ENCODE peak calls at places on chromosomes 5 and 9, in five cellular contexts. I is heart right ventricle, G is thoracic aorta, R is left ventricle myocardium inferior, V is fibroblast of lung. Y is an unnamed sample.

GRCh38 chr9:119400607-119401006 is 31.4 kb upstream of the BRINP1 start:
- DNase-seq in I (no peak), G (no peak), R (no peak), V (no peak), Y (no peak)

GRCh38 chr9:120441446-120442279 is 138.3 kb downstream of the CDK5RAP2 start:
- DNase-seq in I (no peak), G (no peak), R (no peak), V (peak), Y (no peak)

GRCh38 chr5:84693256-84693655 is 308.6 kb upstream of the EDIL3 start:
- DNase-seq in I (no peak), G (no peak), R (no peak), V (no peak), Y (no peak)

GRCh38 chr5:158174918-158175663 is 316.1 kb upstream of the CLINT1 start:
- DNase-seq in I (peak), G (peak), R (peak), V (peak), Y (peak)

GRCh38 chr9:79968533-79968932 is 396.8 kb downstream of the TLE4 start:
- DNase-seq in I (no peak), G (no peak), R (no peak), V (no peak), Y (no peak)

GRCh38 chr9:92001244-92001643 is 51.2 kb upstream of the ROR2 start:
- DNase-seq in I (no peak), G (no peak), R (no peak), V (no peak), Y (no peak)

GRCh38 chr5:5100635-5101034 is 39.5 kb upstream of the ADAMTS16 start:
- DNase-seq in I (no peak), G (no peak), R (no peak), V (no peak), Y (no peak)

GRCh38 chr5:124330595-124330994 is 415.8 kb downstream of the ZNF608 start:
- DNase-seq in I (no peak), G (no peak), R (no peak), V (no peak), Y (no peak)

GRCh38 chr5:173741729-173742431 is 125.4 kb upstream of the BOD1 start:
- DNase-seq in I (no peak), G (no peak), R (no peak), V (no peak), Y (no peak)

GRCh38 chr5:64827703-64828102 is 59.0 kb downstream of the CWC27 start:
- DNase-seq in I (no peak), G (no peak), R (no peak), V (peak), Y (no peak)

GRCh38 chr5:42120071-42120470 is 195.0 kb downstream of the FBXO4 start:
- DNase-seq in I (no peak), G (no peak), R (no peak), V (no peak), Y (no peak)

GRCh38 chr5:39072915-39073758 is 1.1 kb downstream of the RICTOR start:
- DNase-seq in I (peak), G (no peak), R (peak), V (peak), Y (peak)

GRCh38 chr5:141560141-141560540 is 58.7 kb downstream of the DIAPH1 start:
- DNase-seq in I (no peak), G (no peak), R (no peak), V (peak), Y (no peak)

DNA sequence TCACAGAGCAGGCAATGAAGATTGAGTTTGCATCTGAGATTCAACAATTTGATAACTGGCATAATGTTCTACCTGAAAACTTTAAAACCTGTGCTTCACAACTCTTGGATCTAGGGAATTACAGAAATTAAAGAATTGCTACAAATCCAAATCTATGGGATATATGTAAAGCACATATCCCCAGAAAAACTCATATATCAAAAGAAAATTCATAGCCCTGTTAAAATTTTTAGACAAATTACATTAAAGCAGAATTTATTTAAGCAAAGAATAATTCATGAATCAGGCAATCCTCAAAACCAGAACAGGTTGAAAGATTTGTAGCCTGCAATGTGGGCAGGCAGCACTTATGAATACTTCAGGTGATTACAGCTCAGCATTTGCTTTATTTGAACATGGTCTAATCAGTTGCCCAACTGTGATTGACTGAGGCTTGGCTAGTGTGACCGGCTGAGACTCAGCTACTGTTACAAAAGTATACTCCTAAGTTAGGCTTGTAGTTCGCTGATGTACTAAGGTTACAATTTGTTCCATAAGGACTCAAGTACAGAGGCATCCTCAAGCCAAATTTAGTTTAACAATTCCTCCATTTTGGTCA is 10.3 kb upstream of the UBTD2 start:
- DNase-seq in I (no peak), G (no peak), R (no peak), V (no peak), Y (no peak)
- TF ChIP-seq CTCF in I (no peak), G (no peak), R (no peak), V (no peak), Y (no peak)

DNA sequence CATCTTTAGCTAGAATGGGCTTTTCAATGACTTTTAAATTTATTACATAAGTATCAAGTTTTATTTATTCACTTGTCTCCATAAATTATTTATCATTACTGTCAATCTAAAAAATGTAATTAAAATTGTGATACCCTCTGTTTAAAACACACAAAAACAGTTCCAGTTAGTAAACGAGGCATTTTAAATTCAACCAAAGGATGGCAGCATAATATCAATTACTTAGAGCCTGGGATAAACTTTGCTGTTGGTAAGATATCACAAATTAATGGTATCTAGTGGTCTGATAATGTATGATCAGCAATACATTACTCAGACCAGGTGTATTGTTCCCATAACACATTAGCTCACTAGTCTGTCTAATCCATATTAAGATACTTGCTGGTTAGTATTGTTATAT is 9.6 kb upstream of the IFNE start:
- DNase-seq in I (no peak), G (no peak), R (no peak), V (peak), Y (no peak)
- TF ChIP-seq CTCF in I (no peak), G (no peak), R (no peak), V (no peak), Y (no peak)

DNA sequence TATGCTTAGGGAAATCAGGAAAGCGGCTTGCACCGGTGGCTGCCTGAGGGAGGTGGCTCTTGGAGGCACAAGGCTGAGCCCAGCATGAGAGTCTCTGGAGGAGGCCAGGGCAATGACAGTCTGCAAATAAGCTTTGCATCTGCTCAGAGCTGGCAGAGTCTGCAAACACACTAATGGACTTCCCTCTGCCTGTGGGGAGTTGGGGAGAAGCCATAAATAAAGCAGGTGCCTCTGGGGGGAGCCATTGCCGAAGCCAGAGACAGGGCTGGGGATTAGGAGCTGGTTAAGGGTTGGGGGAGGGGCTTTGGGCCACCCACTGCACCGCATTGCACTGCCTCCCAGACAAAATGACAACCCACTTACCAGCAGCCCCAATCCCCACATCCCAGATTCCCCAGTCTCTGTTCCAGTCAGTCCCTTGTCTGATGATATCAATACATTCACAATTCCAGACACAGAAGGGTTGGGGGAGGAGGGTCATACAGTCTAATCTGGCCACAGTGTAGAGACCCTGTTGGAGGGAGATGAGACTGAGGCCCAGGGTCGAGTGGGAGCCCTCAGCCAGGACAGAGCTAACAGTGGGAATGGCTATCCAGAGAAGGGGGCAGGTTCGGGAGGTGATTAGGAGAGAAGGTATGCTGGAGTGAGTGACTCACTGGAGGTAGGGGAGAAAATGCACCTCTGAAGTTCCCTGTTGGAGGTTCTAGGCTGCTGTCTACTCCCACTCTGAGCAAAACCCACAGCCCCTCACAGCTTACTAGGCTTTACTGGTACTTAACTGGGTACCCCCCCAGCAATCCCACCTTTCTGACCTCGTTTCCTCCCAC is 53.7 kb downstream of the PAX5 start:
- DNase-seq in I (no peak), G (no peak), R (no peak), V (no peak), Y (no peak)
- TF ChIP-seq CTCF in I (no peak), G (no peak), R (no peak), V (no peak), Y (no peak)

GRCh38 chr5:43313035-43313853 is at the start of gene HMGCS1:
- DNase-seq in I (peak), G (peak), R (peak), V (peak), Y (peak)
- TF ChIP-seq CTCF in I (no peak), G (peak), R (peak), V (no peak), Y (no peak)

GRCh38 chr5:52964138-52964537 is 25.0 kb upstream of the ITGA2 start:
- DNase-seq in I (no peak), G (no peak), R (no peak), V (no peak), Y (no peak)
- TF ChIP-seq CTCF in I (no peak), G (no peak), R (no peak), V (no peak), Y (no peak)

GRCh38 chr5:1052641-1053390 is 44.2 kb downstream of the NKD2 start:
- DNase-seq in I (no peak), G (no peak), R (peak), V (no peak), Y (no peak)
- TF ChIP-seq CTCF in I (peak), G (no peak), R (peak), V (no peak), Y (no peak)

DNA sequence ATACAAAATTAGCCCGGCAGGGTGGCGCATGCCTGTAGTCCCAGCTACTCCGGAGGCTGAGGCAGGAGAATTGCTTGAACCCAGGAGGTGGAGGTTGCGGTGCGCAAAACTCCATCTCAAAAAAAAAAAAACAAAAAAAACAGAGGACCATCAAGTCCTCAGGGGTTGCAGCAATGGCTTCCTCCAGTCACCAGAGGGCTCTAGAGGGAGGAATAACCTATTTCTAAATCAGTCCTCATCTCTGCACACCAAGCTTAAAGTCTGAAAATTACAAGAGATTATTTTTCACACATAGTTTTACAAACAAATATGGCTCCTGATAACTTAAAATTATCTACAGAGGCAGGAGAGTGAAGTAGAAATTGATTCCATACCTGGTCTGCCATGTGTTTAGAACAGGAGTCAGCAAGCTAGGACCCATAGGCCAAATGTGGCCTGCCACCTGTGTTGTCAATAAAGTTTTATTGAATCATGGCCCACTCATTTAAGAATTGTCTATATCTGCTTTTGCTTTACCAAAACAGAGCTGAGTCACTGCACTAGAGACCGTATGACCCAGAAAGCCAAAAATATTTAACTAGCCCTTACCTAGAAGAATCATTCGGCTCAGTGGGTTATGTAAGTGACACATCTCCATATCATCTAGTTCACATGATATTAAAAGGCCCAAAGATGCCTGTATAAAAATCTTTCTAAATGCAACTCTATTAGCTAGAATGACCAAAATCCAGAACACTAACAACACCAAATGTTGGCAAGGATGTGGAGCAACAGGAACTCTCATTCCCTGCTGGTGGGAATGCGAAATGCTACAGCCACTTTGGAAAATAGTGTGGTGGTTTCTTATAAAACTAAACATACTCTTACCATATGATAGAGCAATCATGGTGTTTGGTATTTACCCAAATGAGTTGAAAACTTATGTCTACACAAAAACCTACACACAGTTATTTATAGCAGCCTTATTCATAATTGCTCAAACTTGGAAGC is 207.7 kb downstream of the FRMD3 start:
- DNase-seq in I (no peak), G (no peak), R (no peak), V (no peak), Y (no peak)
- TF ChIP-seq CTCF in I (no peak), G (no peak), R (no peak), V (no peak), Y (no peak)

Y was measured in endothelial cell.